ENCODE peak calls at places on chromosomes 13 and 19, in six cellular contexts. One of them, this sample, is unnamed.

GRCh38 chr13:112740502-112741131 is 50.8 kb downstream of the ATP11A start:
- DNase-seq in left ventricle myocardium superior: peak
- DNase-seq in RCC 7860: peak
- DNase-seq in colonic mucosa: peak
- DNase-seq in stimulated activated CD4-positive, alpha-beta T cell treated with anti-CD3 and anti-CD28 coated beads, Interleukin-1b, Interleukin-23, amount 100 ng/mL, for 24 hours: no peak
- DNase-seq in body of pancreas: peak
- DNase-seq in this sample: no peak

GRCh38 chr19:46812898-46813569 is 24.6 kb upstream of the SLC1A5 start:
- DNase-seq in left ventricle myocardium superior: no peak
- DNase-seq in RCC 7860: no peak
- DNase-seq in colonic mucosa: no peak
- DNase-seq in stimulated activated CD4-positive, alpha-beta T cell treated with anti-CD3 and anti-CD28 coated beads, Interleukin-1b, Interleukin-23, amount 100 ng/mL, for 24 hours: no peak
- DNase-seq in body of pancreas: peak
- DNase-seq in this sample: no peak

GRCh38 chr19:50344661-50345318 is 15.6 kb upstream of the KCNC3 start:
- DNase-seq in left ventricle myocardium superior: no peak
- DNase-seq in RCC 7860: no peak
- DNase-seq in colonic mucosa: no peak
- DNase-seq in stimulated activated CD4-positive, alpha-beta T cell treated with anti-CD3 and anti-CD28 coated beads, Interleukin-1b, Interleukin-23, amount 100 ng/mL, for 24 hours: no peak
- DNase-seq in body of pancreas: no peak
- DNase-seq in this sample: no peak

GRCh38 chr19:45528744-45529453 is 21.6 kb downstream of the VASP start:
- DNase-seq in left ventricle myocardium superior: no peak
- DNase-seq in RCC 7860: no peak
- DNase-seq in colonic mucosa: peak
- DNase-seq in stimulated activated CD4-positive, alpha-beta T cell treated with anti-CD3 and anti-CD28 coated beads, Interleukin-1b, Interleukin-23, amount 100 ng/mL, for 24 hours: no peak
- DNase-seq in body of pancreas: peak
- DNase-seq in this sample: no peak

GRCh38 chr13:105346141-105346766 is 1189.2 kb downstream of the EFNB2 start:
- DNase-seq in left ventricle myocardium superior: no peak
- DNase-seq in RCC 7860: peak
- DNase-seq in colonic mucosa: no peak
- DNase-seq in stimulated activated CD4-positive, alpha-beta T cell treated with anti-CD3 and anti-CD28 coated beads, Interleukin-1b, Interleukin-23, amount 100 ng/mL, for 24 hours: no peak
- DNase-seq in body of pancreas: no peak
- DNase-seq in this sample: peak

GRCh38 chr19:4636151-4636717 is 3.1 kb upstream of the TNFAIP8L1 start:
- DNase-seq in left ventricle myocardium superior: peak
- DNase-seq in RCC 7860: peak
- DNase-seq in colonic mucosa: peak
- DNase-seq in stimulated activated CD4-positive, alpha-beta T cell treated with anti-CD3 and anti-CD28 coated beads, Interleukin-1b, Interleukin-23, amount 100 ng/mL, for 24 hours: peak
- DNase-seq in body of pancreas: peak
- DNase-seq in this sample: no peak

GRCh38 chr19:36051236-36051635 is 2.8 kb downstream of the THAP8 start:
- DNase-seq in left ventricle myocardium superior: no peak
- DNase-seq in RCC 7860: no peak
- DNase-seq in colonic mucosa: no peak
- DNase-seq in stimulated activated CD4-positive, alpha-beta T cell treated with anti-CD3 and anti-CD28 coated beads, Interleukin-1b, Interleukin-23, amount 100 ng/mL, for 24 hours: no peak
- DNase-seq in body of pancreas: no peak
- DNase-seq in this sample: no peak

GRCh38 chr13:82693607-82694006 is 1188.7 kb downstream of the SLITRK1 start:
- DNase-seq in left ventricle myocardium superior: no peak
- DNase-seq in RCC 7860: no peak
- DNase-seq in colonic mucosa: no peak
- DNase-seq in stimulated activated CD4-positive, alpha-beta T cell treated with anti-CD3 and anti-CD28 coated beads, Interleukin-1b, Interleukin-23, amount 100 ng/mL, for 24 hours: no peak
- DNase-seq in body of pancreas: no peak
- DNase-seq in this sample: no peak

GRCh38 chr19:44735011-44735410 is 13.5 kb upstream of the BCL3 start:
- DNase-seq in left ventricle myocardium superior: no peak
- DNase-seq in RCC 7860: no peak
- DNase-seq in colonic mucosa: no peak
- DNase-seq in stimulated activated CD4-positive, alpha-beta T cell treated with anti-CD3 and anti-CD28 coated beads, Interleukin-1b, Interleukin-23, amount 100 ng/mL, for 24 hours: no peak
- DNase-seq in body of pancreas: no peak
- DNase-seq in this sample: no peak

GRCh38 chr13:99433543-99434075 is 67.7 kb upstream of the TM9SF2 start:
- DNase-seq in left ventricle myocardium superior: no peak
- DNase-seq in RCC 7860: no peak
- DNase-seq in colonic mucosa: no peak
- DNase-seq in stimulated activated CD4-positive, alpha-beta T cell treated with anti-CD3 and anti-CD28 coated beads, Interleukin-1b, Interleukin-23, amount 100 ng/mL, for 24 hours: no peak
- DNase-seq in body of pancreas: no peak
- DNase-seq in this sample: no peak

GRCh38 chr19:31500921-31501320 is 151.7 kb upstream of the TSHZ3 start:
- DNase-seq in left ventricle myocardium superior: no peak
- DNase-seq in RCC 7860: no peak
- DNase-seq in colonic mucosa: no peak
- DNase-seq in stimulated activated CD4-positive, alpha-beta T cell treated with anti-CD3 and anti-CD28 coated beads, Interleukin-1b, Interleukin-23, amount 100 ng/mL, for 24 hours: no peak
- DNase-seq in body of pancreas: no peak
- DNase-seq in this sample: no peak

GRCh38 chr19:41253660-41254059 is 10.5 kb upstream of the HNRNPUL1 start:
- DNase-seq in left ventricle myocardium superior: no peak
- DNase-seq in RCC 7860: no peak
- DNase-seq in colonic mucosa: no peak
- DNase-seq in stimulated activated CD4-positive, alpha-beta T cell treated with anti-CD3 and anti-CD28 coated beads, Interleukin-1b, Interleukin-23, amount 100 ng/mL, for 24 hours: no peak
- DNase-seq in body of pancreas: no peak
- DNase-seq in this sample: no peak

GRCh38 chr13:48783181-48783630 is 129.5 kb downstream of the CYSLTR2 start:
- DNase-seq in left ventricle myocardium superior: peak
- DNase-seq in RCC 7860: no peak
- DNase-seq in colonic mucosa: peak
- DNase-seq in stimulated activated CD4-positive, alpha-beta T cell treated with anti-CD3 and anti-CD28 coated beads, Interleukin-1b, Interleukin-23, amount 100 ng/mL, for 24 hours: no peak
- DNase-seq in body of pancreas: peak
- DNase-seq in this sample: peak

GRCh38 chr19:38634757-38635482 is 12.5 kb upstream of the ACTN4 start:
- DNase-seq in left ventricle myocardium superior: peak
- DNase-seq in RCC 7860: peak
- DNase-seq in colonic mucosa: peak
- DNase-seq in stimulated activated CD4-positive, alpha-beta T cell treated with anti-CD3 and anti-CD28 coated beads, Interleukin-1b, Interleukin-23, amount 100 ng/mL, for 24 hours: peak
- DNase-seq in body of pancreas: peak
- DNase-seq in this sample: no peak

GRCh38 chr13:49443327-49443688 is 556 bp downstream of the CAB39L start:
- DNase-seq in left ventricle myocardium superior: no peak
- DNase-seq in RCC 7860: peak
- DNase-seq in colonic mucosa: no peak
- DNase-seq in stimulated activated CD4-positive, alpha-beta T cell treated with anti-CD3 and anti-CD28 coated beads, Interleukin-1b, Interleukin-23, amount 100 ng/mL, for 24 hours: no peak
- DNase-seq in body of pancreas: no peak
- DNase-seq in this sample: no peak